ENCODE peak calls at places on chromosomes 7 and 10, in five cellular contexts. D, E, V, A and G are unnamed samples.

GRCh38 chr10:27359792-27360320 is 119.3 kb upstream of the ACBD5 start:
- DNase-seq in D (no peak), A (no peak), E (no peak), V (no peak), G (no peak)

GRCh38 chr10:100886544-100886943 is 26.2 kb upstream of the SLF2 start:
- DNase-seq in E (no peak), V (no peak), A (no peak), D (no peak), G (no peak)

GRCh38 chr7:98225913-98226614 is 14.8 kb downstream of the BHLHA15 start:
- DNase-seq in E (no peak), V (no peak), A (no peak), D (no peak), G (no peak)

GRCh38 chr10:109341986-109342385 is 581.3 kb downstream of the XPNPEP1 start:
- DNase-seq in E (no peak), V (no peak), A (no peak), D (no peak), G (no peak)

GRCh38 chr7:129739427-129739826 is 127.9 kb downstream of the NRF1 start:
- DNase-seq in E (no peak), A (peak; percentile 58), V (no peak), D (no peak), G (peak; percentile 75)

GRCh38 chr10:86957471-86958108 is at the start of gene MMRN2:
- DNase-seq in A (no peak), E (no peak), D (no peak), V (no peak), G (no peak)

GRCh38 chr10:26790596-26790995 is 70.2 kb downstream of the ABI1 start:
- DNase-seq in E (no peak), D (no peak), A (no peak), V (no peak), G (no peak)

GRCh38 chr10:32049113-32049512 is 7.1 kb downstream of the KIF5B start:
- DNase-seq in A (no peak), D (no peak), E (no peak), V (no peak), G (no peak)

GRCh38 chr7:4235596-4235995 is 446.5 kb upstream of the FOXK1 start:
- DNase-seq in D (no peak), E (no peak), V (no peak), A (peak; percentile 32), G (no peak)

GRCh38 chr10:58086144-58086762 is 181.4 kb downstream of the IPMK start:
- DNase-seq in E (no peak), V (no peak), D (no peak), A (no peak), G (no peak)

GRCh38 chr7:69756235-69756634 is 158.0 kb downstream of the AUTS2 start:
- DNase-seq in E (no peak), D (no peak), V (no peak), A (no peak), G (no peak)

GRCh38 chr7:108463613-108464012 is 7.4 kb upstream of the NRCAM start:
- DNase-seq in V (no peak), E (no peak), D (no peak), A (no peak), G (no peak)

GRCh38 chr10:69377936-69378335 is 38.8 kb downstream of the TACR2 start:
- DNase-seq in A (no peak), V (no peak), D (no peak), E (no peak), G (no peak)

GRCh38 chr7:157412021-157412443 is 75.2 kb downstream of the DNAJB6 start:
- DNase-seq in E (no peak), A (no peak), V (no peak), D (no peak), G (no peak)

GRCh38 chr10:29319205-29319781 is 30.4 kb downstream of the LYZL1 start:
- DNase-seq in E (peak; percentile 78), V (no peak), D (no peak), A (no peak), G (no peak)
- H3K27ac ChIP-seq in E (no peak overlapping the region), V (peak overlapping the region; percentile 38), D (no peak overlapping the region), A (peak overlapping the region; percentile 44), G (no peak overlapping the region)

DNA sequence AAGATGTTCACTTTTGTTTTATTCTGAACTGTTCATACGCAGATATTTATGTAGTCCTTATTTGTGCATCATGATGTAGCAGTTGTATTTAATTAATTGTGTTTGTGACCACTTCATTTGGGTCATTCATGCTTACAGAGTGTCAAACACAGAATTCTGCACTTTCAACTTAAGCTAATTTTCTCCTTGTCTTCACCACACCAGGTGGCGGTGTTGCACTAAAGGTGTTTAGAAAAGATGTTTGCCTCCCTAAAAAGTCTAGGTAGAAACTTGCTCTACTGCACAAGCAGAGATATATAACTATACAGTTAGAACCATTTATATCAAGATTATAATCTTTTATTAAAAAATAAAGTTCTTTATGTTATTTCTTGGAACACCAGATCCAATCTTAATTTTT is 1.3 kb upstream of the TAS2R38 start:
- DNase-seq in D (no peak), E (no peak), V (peak; percentile 20), A (peak; percentile 44), G (peak; percentile 36)
- TF ChIP-seq CTCF in D (no peak), E (no peak), V (peak; percentile 49), A (peak; percentile 54), G (peak; percentile 42)

DNA sequence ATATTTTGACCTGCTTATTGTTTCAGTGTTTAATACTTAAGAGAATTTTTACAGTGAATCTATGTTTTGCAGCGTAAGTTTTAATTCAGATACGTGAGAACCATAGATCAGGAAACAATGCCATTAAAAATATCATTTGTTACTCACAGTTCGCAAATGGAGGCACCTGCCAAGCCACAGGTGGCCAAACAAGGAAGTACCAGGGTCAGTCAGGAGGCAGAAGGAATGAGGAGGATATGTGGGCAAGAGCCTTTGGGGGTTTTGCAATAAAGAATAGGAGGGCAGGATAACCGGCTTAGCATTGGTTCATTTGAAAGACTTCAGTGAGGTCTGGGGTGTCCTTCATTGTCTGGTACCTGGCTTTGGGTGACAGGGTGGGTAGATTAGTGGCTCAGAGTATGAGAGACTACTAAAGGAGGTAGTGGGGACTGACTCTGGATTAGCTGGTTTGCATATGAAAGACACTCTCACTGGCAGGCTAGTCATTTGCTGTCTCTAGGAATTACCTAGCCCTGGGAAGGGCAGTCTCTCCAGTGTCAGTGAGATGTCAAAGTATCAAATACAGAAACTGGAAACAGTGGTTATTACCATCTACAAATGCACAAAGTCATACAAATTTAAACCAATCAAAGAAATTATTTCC is 132.2 kb upstream of the CAV2 start:
- DNase-seq in E (no peak), D (no peak), V (no peak), A (no peak), G (no peak)
- H3K27ac ChIP-seq in E (no peak overlapping the region), D (no peak overlapping the region), V (no peak overlapping the region), A (no peak overlapping the region), G (no peak overlapping the region)

GRCh38 chr10:43879742-43880141 is 231.1 kb upstream of the ZNF32 start:
- DNase-seq in D (no peak), E (no peak), V (no peak), A (no peak), G (peak; percentile 32)

GRCh38 chr10:43881657-43882056 is 233.0 kb upstream of the ZNF32 start:
- DNase-seq in A (no peak), D (no peak), V (no peak), E (peak; percentile 89), G (no peak)

GRCh38 chr10:43879162-43879561 is 230.5 kb upstream of the ZNF32 start:
- DNase-seq in E (no peak), V (no peak), D (no peak), A (no peak), G (no peak)

GRCh38 chr10:43878386-43878785 is 229.7 kb upstream of the ZNF32 start:
- DNase-seq in E (no peak), D (no peak), V (no peak), A (no peak), G (no peak)

DNA sequence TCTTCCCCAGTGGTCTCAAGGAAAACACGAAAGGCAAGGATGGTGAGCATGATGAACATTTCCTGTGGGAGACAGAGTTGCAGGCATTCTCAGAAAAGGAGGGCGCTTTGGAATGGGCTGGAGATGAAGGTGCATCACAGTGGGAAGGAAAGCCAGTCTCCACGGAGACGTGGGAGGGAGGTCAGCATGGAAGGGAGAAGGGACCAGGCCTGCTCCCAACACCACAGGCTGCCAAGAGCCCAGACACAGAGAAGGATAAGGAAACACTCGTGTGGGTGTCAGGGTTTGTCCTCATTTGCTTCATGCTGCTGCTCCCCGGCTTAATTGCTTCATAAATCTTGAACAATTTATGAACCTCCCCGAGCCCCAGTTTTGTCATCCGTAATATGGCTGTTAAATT is 231.5 kb upstream of the ZNF32 start:
- DNase-seq in V (no peak), E (no peak), D (no peak), A (no peak), G (no peak)
- TF ChIP-seq CTCF in V (no peak), E (no peak), D (no peak), A (no peak), G (no peak)

DNA sequence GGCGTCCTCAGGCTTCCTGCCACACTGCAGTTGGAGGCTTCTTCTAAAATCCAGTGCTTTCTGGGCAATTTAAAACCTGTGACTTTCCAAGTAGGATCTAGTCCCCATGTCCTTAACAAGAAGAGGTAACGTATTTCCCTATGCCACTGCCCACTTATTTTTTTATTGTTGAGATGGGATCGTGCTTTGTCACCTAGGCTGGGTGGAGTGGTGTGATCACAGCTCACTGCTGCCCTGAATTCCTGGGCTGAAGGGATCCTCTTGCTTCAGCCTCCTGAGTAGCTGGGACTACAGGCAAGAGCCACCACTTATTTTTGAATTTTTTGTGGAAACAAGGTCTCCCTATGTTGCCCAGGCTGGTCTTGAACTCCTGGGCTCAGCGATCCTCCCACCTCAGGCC is 63.4 kb downstream of the DAGLB start:
- DNase-seq in A (no peak), D (no peak), V (no peak), E (no peak), G (no peak)
- H3K27ac ChIP-seq in A (peak overlapping the region; percentile 81), D (no peak overlapping the region), V (peak overlapping the region; percentile 77), E (peak overlapping the region; percentile 67), G (no peak overlapping the region)

GRCh38 chr7:101615446-101615845 is 13.7 kb downstream of the MYL10 start:
- DNase-seq in V (no peak), E (no peak), A (no peak), D (no peak), G (no peak)
- TF ChIP-seq CTCF in V (no peak), E (no peak), A (no peak), D (no peak), G (no peak)